ENCODE peak calls at places on chromosomes 11 and 22, in six cellular contexts. One of them, this sample, is unnamed.

GRCh38 chr22:20793386-20794131 is 19.6 kb downstream of the SERPIND1 start:
- DNase-seq in GM12878: no peak
- DNase-seq in H1: no peak
- DNase-seq in GM12891: no peak
- DNase-seq in HepG2: no peak
- DNase-seq in K562: no peak
- DNase-seq in this sample: no peak

GRCh38 chr11:109884501-109884900 is 208.7 kb upstream of the ZC3H12C start:
- DNase-seq in GM12891: no peak
- DNase-seq in HepG2: no peak
- DNase-seq in H1: no peak
- DNase-seq in GM12878: no peak
- DNase-seq in K562: no peak
- DNase-seq in this sample: no peak

GRCh38 chr11:75040167-75040770 is 51.5 kb downstream of the NEU3 start:
- DNase-seq in HepG2: no peak
- DNase-seq in H1: peak; percentile 23
- DNase-seq in K562: no peak
- DNase-seq in GM12878: no peak
- DNase-seq in GM12891: no peak
- DNase-seq in this sample: no peak

GRCh38 chr11:62443390-62444201 is 24.8 kb downstream of the SCGB1A1 start:
- DNase-seq in K562: no peak
- DNase-seq in HepG2: no peak
- DNase-seq in GM12878: no peak
- DNase-seq in GM12891: no peak
- DNase-seq in H1: no peak
- DNase-seq in this sample: no peak

GRCh38 chr11:96097844-96098421 is 174.0 kb upstream of the MTMR2 start:
- DNase-seq in HepG2: peak; percentile 72
- DNase-seq in GM12891: no peak
- DNase-seq in GM12878: no peak
- DNase-seq in H1: no peak
- DNase-seq in K562: no peak
- DNase-seq in this sample: no peak

GRCh38 chr11:67576742-67577475 is 6.7 kb upstream of the GSTP1 start:
- DNase-seq in HepG2: no peak
- DNase-seq in K562: peak; percentile 37
- DNase-seq in H1: no peak
- DNase-seq in GM12891: no peak
- DNase-seq in GM12878: no peak
- DNase-seq in this sample: no peak

GRCh38 chr11:133531450-133531849 is 851 bp downstream of the OPCML start:
- DNase-seq in HepG2: no peak
- DNase-seq in GM12878: no peak
- DNase-seq in K562: no peak
- DNase-seq in H1: no peak
- DNase-seq in GM12891: no peak
- DNase-seq in this sample: no peak

GRCh38 chr11:112113539-112114457 is 27.1 kb downstream of the SDHD start:
- DNase-seq in HepG2: peak; percentile 54
- DNase-seq in GM12891: no peak
- DNase-seq in GM12878: no peak
- DNase-seq in K562: peak; percentile 68
- DNase-seq in H1: no peak
- DNase-seq in this sample: no peak

GRCh38 chr11:11022126-11022730 is 164.4 kb upstream of the ZBED5 start:
- DNase-seq in HepG2: no peak
- DNase-seq in H1: no peak
- DNase-seq in GM12891: no peak
- DNase-seq in K562: peak; percentile 37
- DNase-seq in GM12878: no peak
- DNase-seq in this sample: no peak

GRCh38 chr22:49284389-49284788 is 543.3 kb downstream of the BRD1 start:
- DNase-seq in K562: no peak
- DNase-seq in H1: no peak
- DNase-seq in GM12891: no peak
- DNase-seq in HepG2: no peak
- DNase-seq in GM12878: no peak
- DNase-seq in this sample: no peak

GRCh38 chr11:553949-554398 is 6.6 kb downstream of the LMNTD2 start:
- DNase-seq in GM12891: no peak
- DNase-seq in GM12878: no peak
- DNase-seq in H1: no peak
- DNase-seq in K562: no peak
- DNase-seq in HepG2: no peak
- DNase-seq in this sample: no peak

GRCh38 chr11:27239305-27239942 is 123.6 kb downstream of the CCDC34 start:
- DNase-seq in GM12878: no peak
- DNase-seq in K562: no peak
- DNase-seq in H1: no peak
- DNase-seq in HepG2: no peak
- DNase-seq in GM12891: no peak
- DNase-seq in this sample: no peak

GRCh38 chr11:1099519-1100355 is 25.1 kb downstream of the MUC2 start:
- DNase-seq in H1: no peak
- DNase-seq in GM12878: no peak
- DNase-seq in GM12891: no peak
- DNase-seq in HepG2: no peak
- DNase-seq in K562: no peak
- DNase-seq in this sample: no peak

GRCh38 chr11:79383874-79384273 is 57.0 kb downstream of the TENM4 start:
- DNase-seq in H1: no peak
- DNase-seq in HepG2: no peak
- DNase-seq in K562: no peak
- DNase-seq in GM12891: no peak
- DNase-seq in GM12878: no peak
- DNase-seq in this sample: no peak

GRCh38 chr22:25881353-25881752 is 139.4 kb downstream of the MYO18B start:
- DNase-seq in GM12878: no peak
- DNase-seq in K562: no peak
- DNase-seq in GM12891: no peak
- DNase-seq in HepG2: no peak
- DNase-seq in H1: no peak
- DNase-seq in this sample: no peak

GRCh38 chr11:18766015-18766414 is 25.6 kb downstream of the PTPN5 start:
- DNase-seq in K562: no peak
- DNase-seq in H1: no peak
- DNase-seq in HepG2: no peak
- DNase-seq in GM12878: no peak
- DNase-seq in GM12891: no peak
- DNase-seq in this sample: no peak

GRCh38 chr11:75602916-75603315 is 40.9 kb downstream of the SERPINH1 start:
- DNase-seq in K562: no peak
- DNase-seq in GM12891: no peak
- DNase-seq in H1: no peak
- DNase-seq in GM12878: no peak
- DNase-seq in HepG2: no peak
- DNase-seq in this sample: no peak

GRCh38 chr11:16086229-16086628 is 270.1 kb downstream of the SOX6 start:
- DNase-seq in GM12891: no peak
- DNase-seq in K562: no peak
- DNase-seq in GM12878: no peak
- DNase-seq in HepG2: no peak
- DNase-seq in H1: no peak
- DNase-seq in this sample: no peak

GRCh38 chr11:121795206-121795605 is 320.8 kb downstream of the BLID start:
- DNase-seq in H1: no peak
- DNase-seq in GM12891: no peak
- DNase-seq in GM12878: no peak
- DNase-seq in K562: no peak
- DNase-seq in HepG2: no peak
- DNase-seq in this sample: no peak

GRCh38 chr11:44578279-44578678 is 12.8 kb downstream of the CD82 start:
- DNase-seq in K562: no peak
- DNase-seq in H1: no peak
- DNase-seq in HepG2: no peak
- DNase-seq in GM12891: no peak
- DNase-seq in GM12878: no peak
- DNase-seq in this sample: no peak

GRCh38 chr22:22761963-22762772 is 117.8 kb downstream of the GGTLC2 start:
- DNase-seq in HepG2: no peak
- DNase-seq in GM12878: no peak
- DNase-seq in K562: no peak
- DNase-seq in H1: peak; percentile 19
- DNase-seq in GM12891: no peak
- DNase-seq in this sample: no peak
- TF ChIP-seq POLR2AphosphoS5 in HepG2: no peak
- TF ChIP-seq POLR2AphosphoS5 in GM12878: no peak
- TF ChIP-seq POLR2AphosphoS5 in K562: no peak
- TF ChIP-seq POLR2AphosphoS5 in H1: no peak
- TF ChIP-seq POLR2AphosphoS5 in GM12891: no peak
- TF ChIP-seq POLR2AphosphoS5 in this sample: no peak

DNA sequence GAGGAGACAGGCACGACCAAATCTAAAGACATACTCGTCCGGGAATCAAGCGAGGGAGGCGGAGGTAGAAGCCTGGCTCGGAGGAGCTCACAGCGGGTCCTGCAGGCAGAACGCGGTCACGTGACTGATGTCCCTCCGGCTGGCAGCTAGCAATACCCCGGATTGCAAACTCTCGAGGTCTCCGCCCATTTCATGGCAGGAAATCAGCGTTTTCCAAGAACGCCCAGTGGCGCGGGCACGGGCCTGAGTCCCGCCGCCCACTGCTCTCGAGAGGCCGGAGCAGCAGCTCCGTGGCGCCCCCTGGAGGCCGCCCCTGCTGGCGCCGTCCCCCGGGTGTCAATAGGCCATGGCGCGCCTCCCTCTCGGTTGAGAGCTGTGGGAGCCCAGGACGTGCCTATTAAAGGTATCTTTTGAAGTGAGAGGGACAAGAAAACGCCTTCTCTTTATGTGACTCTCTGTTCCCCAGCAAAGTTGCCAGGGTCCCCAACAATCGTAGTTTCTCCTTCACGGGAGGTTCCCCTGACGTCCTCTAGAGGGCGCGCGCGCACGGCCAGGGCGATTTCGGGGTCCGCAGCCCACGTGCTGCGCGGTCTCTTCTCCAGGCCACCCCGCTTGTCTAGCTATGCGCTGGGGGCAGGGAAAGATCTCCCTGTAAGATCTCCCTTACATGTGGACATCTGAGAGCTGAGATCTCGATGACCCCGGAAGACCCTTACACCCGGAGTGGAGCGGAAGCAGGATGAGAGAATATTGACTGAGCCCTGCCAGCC is 37.3 kb upstream of the RBFOX2 start:
- DNase-seq in K562: peak; percentile 83
- DNase-seq in HepG2: peak; percentile 85
- DNase-seq in GM12878: no peak
- DNase-seq in H1: peak; percentile 93
- DNase-seq in GM12891: peak; percentile 70
- DNase-seq in this sample: peak; percentile 57
- TF ChIP-seq POLR2A in K562: peak; percentile 57
- TF ChIP-seq POLR2A in HepG2: peak; percentile 68
- TF ChIP-seq POLR2A in GM12878: no peak
- TF ChIP-seq POLR2A in H1: no peak
- TF ChIP-seq POLR2A in GM12891: no peak
- TF ChIP-seq POLR2A in this sample: no peak

GRCh38 chr11:94524293-94524692 is 12.0 kb downstream of the C11orf97 start:
- DNase-seq in H1: no peak
- DNase-seq in HepG2: no peak
- DNase-seq in GM12878: no peak
- DNase-seq in K562: no peak
- DNase-seq in GM12891: no peak
- DNase-seq in this sample: no peak

GRCh38 chr11:94526645-94527438 is 14.6 kb downstream of the C11orf97 start:
- DNase-seq in K562: no peak
- DNase-seq in GM12891: no peak
- DNase-seq in HepG2: no peak
- DNase-seq in GM12878: no peak
- DNase-seq in H1: no peak
- DNase-seq in this sample: no peak

GRCh38 chr11:94521684-94522083 is 9.4 kb downstream of the C11orf97 start:
- DNase-seq in GM12891: no peak
- DNase-seq in HepG2: peak; percentile 16
- DNase-seq in GM12878: no peak
- DNase-seq in K562: no peak
- DNase-seq in H1: no peak
- DNase-seq in this sample: no peak

GRCh38 chr11:94528551-94528950 is 15.2 kb upstream of the FUT4 start:
- DNase-seq in K562: no peak
- DNase-seq in GM12891: no peak
- DNase-seq in GM12878: no peak
- DNase-seq in HepG2: no peak
- DNase-seq in H1: no peak
- DNase-seq in this sample: no peak

GRCh38 chr11:94525933-94526332 is 13.7 kb downstream of the C11orf97 start:
- DNase-seq in H1: no peak
- DNase-seq in GM12878: no peak
- DNase-seq in GM12891: no peak
- DNase-seq in HepG2: no peak
- DNase-seq in K562: no peak
- DNase-seq in this sample: no peak
- TF ChIP-seq TAF1 in H1: no peak
- TF ChIP-seq TAF1 in GM12878: no peak
- TF ChIP-seq TAF1 in GM12891: no peak
- TF ChIP-seq TAF1 in HepG2: no peak
- TF ChIP-seq TAF1 in K562: no peak
- TF ChIP-seq TAF1 in this sample: no peak

DNA sequence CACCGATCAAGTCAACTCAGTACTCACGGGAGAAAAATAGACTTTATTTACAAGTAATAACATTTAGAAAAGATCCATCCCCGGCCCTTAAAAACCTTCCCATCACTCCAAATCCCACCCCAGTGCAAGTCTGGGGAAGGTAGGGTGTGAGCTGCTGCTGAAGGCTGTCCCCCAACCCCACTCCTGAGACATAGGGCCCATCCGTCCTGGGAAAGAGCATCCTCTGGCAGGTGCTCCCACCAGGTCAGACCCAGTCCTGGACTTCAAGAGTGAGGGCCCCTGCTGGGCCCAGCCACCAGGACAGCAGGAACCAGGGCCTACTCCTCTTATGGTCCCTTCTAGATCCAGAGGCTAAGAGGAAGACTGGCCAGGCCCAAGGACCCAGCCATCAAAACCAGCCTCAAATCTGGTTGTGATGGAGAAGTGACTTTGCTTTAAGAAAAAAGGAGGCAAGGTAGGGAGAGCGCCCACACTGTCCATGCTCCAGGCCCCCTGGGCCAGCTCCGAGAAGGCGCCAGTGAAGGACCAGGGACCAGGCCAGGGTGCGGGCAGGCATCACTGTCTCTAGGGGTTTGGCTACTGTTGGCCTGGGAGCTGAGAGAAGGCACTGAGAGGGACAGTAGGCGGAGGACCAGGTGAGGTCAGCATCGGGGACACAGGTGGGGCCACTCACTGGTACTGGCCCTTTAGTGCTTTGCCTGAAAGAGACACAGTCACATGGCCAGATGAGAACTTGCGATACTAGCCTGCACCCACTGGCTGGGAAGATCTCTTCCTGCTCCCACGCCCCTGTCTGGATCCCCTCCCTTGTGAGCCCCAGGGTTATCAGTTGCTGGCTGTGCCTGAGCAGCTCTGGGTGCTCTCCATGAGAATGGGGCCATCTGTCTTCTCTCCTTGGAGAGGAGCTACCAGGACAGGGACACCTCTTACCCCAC is 4.4 kb downstream of the IL18BP start:
- DNase-seq in H1: no peak
- DNase-seq in HepG2: no peak
- DNase-seq in GM12891: no peak
- DNase-seq in K562: peak; percentile 47
- DNase-seq in GM12878: no peak
- DNase-seq in this sample: no peak
- TF ChIP-seq POLR2AphosphoS5 in H1: peak; percentile 78
- TF ChIP-seq POLR2AphosphoS5 in HepG2: no peak
- TF ChIP-seq POLR2AphosphoS5 in GM12891: no peak
- TF ChIP-seq POLR2AphosphoS5 in K562: peak; percentile 19
- TF ChIP-seq POLR2AphosphoS5 in GM12878: peak; percentile 61
- TF ChIP-seq POLR2AphosphoS5 in this sample: peak; percentile 66

This sample was measured in GM12892.